ENCODE peak calls at places on chromosomes 11 and 22, in nine cellular contexts. A is body of pancreas, S is spleen, C is uterus, P is gastrocnemius medialis, U is IMR-90, E is HCT116, F is suprapubic skin, J is tibial nerve. B is an unnamed sample.

GRCh38 chr11:62266558-62266957 is 3.4 kb upstream of the SCGB2A2 start:
- DNase-seq in E (no peak), A (no peak), C (no peak), F (no peak), J (no peak), U (peak; percentile 6), S (no peak), P (no peak), B (no peak)

GRCh38 chr11:17496406-17496805 is 19.8 kb upstream of the ABCC8 start:
- DNase-seq in U (no peak), A (no peak), C (no peak), E (no peak), F (no peak), P (no peak), J (no peak), S (no peak), B (no peak)

GRCh38 chr11:46490576-46491100 is 99.1 kb upstream of the CHRM4 start:
- DNase-seq in A (no peak), U (peak; percentile 46), J (no peak), P (no peak), S (no peak), E (no peak), F (no peak), C (no peak), B (no peak)

GRCh38 chr22:21074092-21074715 is 28.5 kb downstream of the LRRC74B start:
- DNase-seq in F (no peak), P (no peak), A (no peak), C (no peak), U (peak; percentile 83), E (peak; percentile 4), S (no peak), J (no peak), B (no peak)

GRCh38 chr11:109972181-109972715 is 120.9 kb upstream of the ZC3H12C start:
- DNase-seq in F (no peak), U (peak; percentile 9), J (no peak), P (peak; percentile 6), S (no peak), E (no peak), A (no peak), C (no peak), B (no peak)

GRCh38 chr22:47038206-47038835 is 275.9 kb downstream of the TBC1D22A start:
- DNase-seq in J (no peak), C (no peak), S (peak; percentile 54), U (no peak), E (no peak), F (no peak), P (no peak), A (no peak), B (no peak)

GRCh38 chr22:49768961-49769690 is 58.5 kb downstream of the BRD1 start:
- DNase-seq in U (peak; percentile 61), E (no peak), C (no peak), P (peak; percentile 64), S (peak; percentile 74), F (peak; percentile 59), A (no peak), J (no peak), B (no peak)

GRCh38 chr22:30969532-30970355 is 679 bp downstream of the TUG1 start:
- DNase-seq in A (no peak), P (no peak), C (no peak), S (no peak), F (no peak), E (no peak), J (no peak), U (peak; percentile 44), B (no peak)

GRCh38 chr22:19722175-19722914 is 994 bp upstream of the GP1BB start:
- DNase-seq in E (no peak), J (no peak), U (no peak), A (no peak), P (no peak), S (no peak), F (no peak), C (no peak), B (no peak)

GRCh38 chr11:121067912-121068652 is 33.0 kb upstream of the TECTA start:
- DNase-seq in E (no peak), F (no peak), U (no peak), A (no peak), J (no peak), S (no peak), C (no peak), P (no peak), B (no peak)

GRCh38 chr11:46404476-46405017 is 13.0 kb upstream of the CHRM4 start:
- DNase-seq in C (no peak), S (no peak), U (no peak), J (no peak), A (no peak), P (no peak), F (no peak), E (no peak), B (no peak)

GRCh38 chr22:49051491-49052022 is 776.1 kb downstream of the BRD1 start:
- DNase-seq in E (no peak), P (no peak), S (no peak), A (no peak), F (no peak), J (no peak), C (no peak), U (no peak), B (no peak)

GRCh38 chr11:46277623-46278386 is at the start of gene CREB3L1:
- DNase-seq in F (no peak), J (no peak), C (peak; percentile 72), P (no peak), A (peak; percentile 42), S (no peak), U (no peak), E (no peak), B (no peak)

GRCh38 chr11:2553198-2553597 is 108.4 kb downstream of the KCNQ1 start:
- DNase-seq in E (no peak), A (no peak), J (no peak), P (no peak), S (no peak), U (no peak), C (no peak), F (peak; percentile 7), B (no peak)

GRCh38 chr11:2555376-2555775 is 110.6 kb downstream of the KCNQ1 start:
- DNase-seq in U (no peak), C (no peak), E (no peak), J (no peak), A (no peak), S (peak; percentile 49), F (no peak), P (no peak), B (no peak)

GRCh38 chr11:2555891-2556290 is 111.1 kb downstream of the KCNQ1 start:
- DNase-seq in E (no peak), A (no peak), U (no peak), F (peak; percentile 31), P (no peak), C (no peak), S (peak; percentile 24), J (no peak), B (no peak)

GRCh38 chr11:2553886-2554285 is 109.1 kb downstream of the KCNQ1 start:
- DNase-seq in S (peak; percentile 25), P (no peak), J (no peak), E (no peak), A (no peak), U (no peak), C (no peak), F (peak; percentile 33), B (no peak)

DNA sequence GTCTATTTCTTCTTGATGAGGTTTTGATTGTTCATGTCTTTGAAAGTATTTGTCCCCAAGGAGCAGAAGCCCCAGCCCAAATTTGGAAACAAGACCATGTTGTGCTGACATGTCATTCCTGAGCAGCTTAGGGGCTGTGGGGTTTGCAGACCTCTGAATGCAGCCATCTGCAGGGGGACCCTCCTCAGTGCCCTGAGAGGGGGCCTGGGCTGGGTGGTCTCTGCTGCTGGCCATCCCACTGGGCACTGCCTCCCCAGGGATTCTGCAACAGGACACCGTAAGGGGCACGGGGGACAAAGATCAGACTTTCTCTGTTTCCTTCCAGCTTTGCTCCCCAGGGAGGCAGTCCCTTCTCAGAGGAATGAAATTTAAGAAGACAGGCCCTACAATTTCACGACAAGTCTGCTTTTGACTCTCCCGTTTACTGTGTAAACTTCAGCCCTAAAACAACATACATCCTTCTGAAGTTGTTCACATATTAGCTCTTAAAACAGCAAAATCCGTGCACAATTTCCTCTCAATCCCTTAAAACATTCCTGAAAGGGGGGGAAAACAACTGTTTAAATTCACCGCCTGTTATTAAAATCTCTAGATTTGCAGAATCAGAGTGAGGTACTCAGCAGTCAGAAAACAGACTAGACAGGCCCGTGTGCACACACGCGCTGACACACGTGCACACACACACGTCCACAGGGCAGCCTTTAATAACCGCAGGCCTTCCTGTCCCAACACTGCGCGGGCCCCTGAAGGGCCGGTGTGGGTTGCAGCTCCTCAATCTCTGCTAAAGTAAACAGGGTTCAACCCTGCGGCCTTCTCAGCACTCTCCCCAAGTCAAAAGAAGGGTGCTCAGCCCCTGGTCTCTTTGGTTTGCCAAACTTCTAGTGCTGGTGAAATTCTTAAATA is 109.8 kb downstream of the KCNQ1 start:
- DNase-seq in C (no peak), U (no peak), E (no peak), S (peak; percentile 55), J (no peak), F (peak; percentile 21), A (no peak), P (no peak), B (no peak)
- TF ChIP-seq POLR2A in C (no peak), U (no peak), E (no peak), S (no peak), J (no peak), F (no peak), A (no peak), P (no peak), B (no peak)

GRCh38 chr22:32880061-32880460 is 78.6 kb downstream of the TIMP3 start:
- DNase-seq in E (no peak), S (no peak), F (no peak), U (peak; percentile 63), P (no peak), C (peak; percentile 43), J (no peak), A (no peak), B (no peak)
- H3K4me3 ChIP-seq in E (no peak overlapping the region), S (no peak overlapping the region), F (no peak overlapping the region), U (no peak overlapping the region), P (no peak overlapping the region), C (no peak overlapping the region), J (no peak overlapping the region), A (no peak overlapping the region), B (no peak overlapping the region)

GRCh38 chr11:111514216-111515031 is at the start of gene HOATZ:
- DNase-seq in J (no peak), E (no peak), A (no peak), U (no peak), P (no peak), S (no peak), F (no peak), C (no peak), B (no peak)
- TF ChIP-seq CTCF in J (no peak), E (no peak), A (no peak), U (peak; percentile 10), P (no peak), S (no peak), F (no peak), C (no peak), B (no peak)

DNA sequence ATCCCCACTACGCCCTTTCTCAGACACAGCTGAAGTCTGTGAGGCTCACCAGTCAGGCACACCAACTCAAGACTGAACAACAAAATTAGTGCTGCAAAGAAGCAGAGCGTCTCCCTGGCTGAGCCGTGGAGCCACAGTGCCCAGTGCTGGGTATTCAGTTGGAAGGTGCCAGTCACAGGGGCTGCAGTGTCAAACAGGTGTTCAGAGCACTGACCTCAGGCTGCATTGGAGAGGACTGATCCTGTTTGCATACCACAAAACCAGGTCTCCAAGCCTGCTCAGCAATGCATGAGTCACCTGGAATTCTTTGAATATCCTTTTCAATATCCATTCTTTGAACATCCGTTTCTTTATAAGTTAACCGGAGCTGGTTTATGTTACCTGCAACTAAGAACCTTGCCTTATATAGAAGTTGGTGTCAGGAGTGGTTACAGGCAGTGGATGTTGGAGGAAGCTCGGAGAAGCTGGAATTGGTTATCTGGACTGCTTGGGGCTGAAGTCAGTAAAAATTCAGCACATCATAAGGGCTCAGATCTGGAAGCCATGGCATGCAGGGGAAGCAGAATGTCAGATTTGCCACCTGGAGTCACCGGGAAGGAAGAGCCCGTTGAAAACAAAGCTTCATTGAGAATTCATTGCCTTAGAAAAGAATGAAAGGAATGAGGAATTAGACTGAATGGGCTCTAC is 30.3 kb downstream of the PDGFB start:
- DNase-seq in A (no peak), F (peak; percentile 37), P (no peak), S (peak; percentile 34), J (no peak), C (no peak), U (peak; percentile 36), E (peak; percentile 73), B (peak; percentile 48)
- TF ChIP-seq POLR2A in A (peak; percentile 27), F (no peak), P (no peak), S (no peak), J (no peak), C (no peak), U (no peak), E (no peak), B (no peak)